ENCODE peak calls at places on chromosomes 16 and 17, in four cellular contexts. A, F, C and W are unnamed samples.

GRCh38 chr16:16092925-16093624 is 130.2 kb downstream of the ABCC6 start:
- DNase-seq in A (no peak), F (peak; percentile 67), C (peak; percentile 60), W (peak; percentile 40)

GRCh38 chr16:5001986-5002385 is 31.7 kb downstream of the NAGPA start:
- DNase-seq in A (no peak), F (no peak), C (no peak), W (no peak)

GRCh38 chr17:65634533-65634932 is 73.1 kb upstream of the AXIN2 start:
- DNase-seq in A (no peak), F (no peak), C (no peak), W (peak; percentile 18)

GRCh38 chr16:73033271-73033998 is 14.5 kb downstream of the ZFHX3 start:
- DNase-seq in A (no peak), F (peak; percentile 30), C (no peak), W (no peak)

GRCh38 chr17:16415031-16415924 is at the start of gene TRPV2:
- DNase-seq in A (no peak), F (no peak), C (no peak), W (peak; percentile 22)

GRCh38 chr16:30063893-30064745 is 1.4 kb upstream of the ALDOA start:
- DNase-seq in A (no peak), F (peak; percentile 83), C (peak; percentile 63), W (peak; percentile 44)

GRCh38 chr16:457732-458400 is 32.4 kb downstream of the RAB11FIP3 start:
- DNase-seq in A (no peak), F (no peak), C (peak; percentile 39), W (peak; percentile 44)

GRCh38 chr17:30155389-30155788 is 38.8 kb downstream of the NSRP1 start:
- DNase-seq in A (no peak), F (no peak), C (no peak), W (no peak)

GRCh38 chr16:4515611-4516233 is 22.9 kb downstream of the CDIP1 start:
- DNase-seq in A (no peak), F (no peak), C (no peak), W (no peak)

GRCh38 chr17:80024206-80024972 is 11.3 kb downstream of the TBC1D16 start:
- DNase-seq in A (no peak), F (no peak), C (no peak), W (no peak)

GRCh38 chr17:46730679-46731078 is 87.8 kb downstream of the WNT3 start:
- DNase-seq in A (no peak), F (no peak), C (no peak), W (no peak)

GRCh38 chr17:2028234-2028614 is 1.7 kb upstream of the DPH1 start:
- DNase-seq in A (no peak), F (peak; percentile 52), C (no peak), W (no peak)

GRCh38 chr17:70423562-70423961 is 254.2 kb downstream of the KCNJ2 start:
- DNase-seq in A (no peak), F (no peak), C (no peak), W (no peak)

GRCh38 chr17:58278661-58279015 is 2.1 kb downstream of the MPO start:
- DNase-seq in A (no peak), F (no peak), C (no peak), W (no peak)

GRCh38 chr17:62566996-62567578 is 60.4 kb upstream of the MRC2 start:
- DNase-seq in A (no peak), F (no peak), C (no peak), W (no peak)

GRCh38 chr16:84194470-84195200 is 3.7 kb downstream of the ADAD2 start:
- DNase-seq in A (no peak), F (no peak), C (no peak), W (no peak)

GRCh38 chr17:2282297-2282873 is 21.2 kb downstream of the SMG6 start:
- DNase-seq in A (no peak), F (peak; percentile 86), C (peak; percentile 92), W (peak; percentile 93)

GRCh38 chr17:77400445-77400870 is 259.7 kb downstream of the SEC14L1 start:
- DNase-seq in A (no peak), F (peak; percentile 63), C (peak; percentile 43), W (peak; percentile 55)

GRCh38 chr16:88773812-88774291 is 11.2 kb downstream of the PIEZO1 start:
- DNase-seq in A (no peak), F (no peak), C (peak; percentile 43), W (peak; percentile 87)

GRCh38 chr16:971582-971905 is 760 bp upstream of the LMF1 start:
- DNase-seq in A (no peak), F (no peak), C (no peak), W (no peak)

GRCh38 chr16:57514371-57514770 is 22.0 kb downstream of the CCDC102A start:
- DNase-seq in A (no peak), F (no peak), C (no peak), W (no peak)

GRCh38 chr16:90035902-90036301 is 16.6 kb upstream of the DBNDD1 start:
- DNase-seq in A (no peak), F (no peak), C (peak; percentile 78), W (no peak)

GRCh38 chr16:84832488-84833141 is 12.8 kb downstream of the CRISPLD2 start:
- DNase-seq in A (peak; percentile 13), F (no peak), C (peak; percentile 100), W (peak; percentile 100)

GRCh38 chr16:58487566-58488351 is 12.2 kb upstream of the NDRG4 start:
- DNase-seq in A (no peak), F (peak; percentile 90), C (peak; percentile 80), W (peak; percentile 74)

GRCh38 chr16:1119766-1120611 is 23.9 kb upstream of the C1QTNF8 start:
- DNase-seq in A (no peak), F (no peak), C (no peak), W (no peak)

GRCh38 chr17:4559851-4560820 is at the start of gene GGT6:
- DNase-seq in A (no peak), F (no peak), C (no peak), W (no peak)

GRCh38 chr17:4559139-4559791 is 1.1 kb downstream of the GGT6 start:
- DNase-seq in A (no peak), F (no peak), C (no peak), W (no peak)

GRCh38 chr17:4558311-4558972 is 1.9 kb downstream of the GGT6 start:
- DNase-seq in A (no peak), F (no peak), C (no peak), W (no peak)

GRCh38 chr17:4562000-4562969 is 1.9 kb upstream of the GGT6 start:
- DNase-seq in A (no peak), F (no peak), C (no peak), W (no peak)

GRCh38 chr17:4560837-4561241 is 462 bp upstream of the GGT6 start:
- DNase-seq in A (no peak), F (peak; percentile 24), C (peak; percentile 40), W (no peak)
- TF ChIP-seq CTCF in A (no peak), F (peak; percentile 37), C (peak; percentile 39), W (peak; percentile 15)

DNA sequence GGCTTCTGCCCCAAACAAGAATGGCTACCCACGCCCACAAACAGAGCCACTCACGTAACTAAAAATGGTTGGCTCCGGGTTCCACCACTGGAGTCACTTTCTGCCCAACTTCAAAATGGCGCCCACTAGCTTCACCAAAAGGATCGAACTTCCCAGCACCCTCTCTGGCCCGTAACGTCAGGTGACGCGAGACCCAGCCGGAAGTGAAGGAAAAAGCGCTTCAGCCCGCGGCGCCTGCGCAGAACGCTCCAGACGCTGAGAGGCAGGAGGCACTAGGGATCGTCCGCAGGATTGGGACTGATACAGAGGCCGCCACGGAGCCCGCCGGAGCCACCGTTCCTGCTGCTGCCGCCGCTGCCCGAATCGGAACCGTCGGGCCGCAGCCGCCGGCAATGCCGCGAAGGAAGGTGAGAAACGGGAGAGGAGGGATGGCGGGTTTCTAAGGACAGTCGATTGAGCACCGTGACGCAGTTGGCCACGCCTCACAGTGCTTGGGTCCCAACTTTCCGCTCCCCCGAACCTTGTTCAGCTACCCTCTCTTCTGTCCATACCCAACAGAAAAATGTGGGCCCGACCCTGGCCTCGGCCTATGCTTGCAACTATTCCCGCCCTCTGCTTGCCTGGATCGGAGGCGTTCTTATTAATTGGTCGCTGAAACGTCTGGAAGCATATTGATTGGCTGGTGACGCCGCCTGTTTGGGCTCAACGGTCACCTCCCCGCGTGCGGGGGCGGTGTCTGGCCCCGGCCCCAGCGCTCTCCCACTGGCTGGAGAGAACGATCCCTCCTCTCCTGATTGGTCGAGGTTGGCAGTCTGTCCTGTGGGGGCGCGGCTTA is at the start of gene KAT7:
- DNase-seq in A (peak; percentile 96), F (peak; percentile 99), C (peak; percentile 100), W (peak; percentile 99)
- H3K4me3 ChIP-seq in A (peak within 1 kb of the TSS; percentile 91), F (peak within 1 kb of the TSS; percentile 73), C (peak within 1 kb of the TSS; percentile 83), W (peak within 1 kb of the TSS; percentile 96)

GRCh38 chr16:71845639-71846431 is at the start of gene ATXN1L:
- DNase-seq in A (peak; percentile 66), F (peak; percentile 96), C (peak; percentile 92), W (peak; percentile 92)
- TF ChIP-seq CTCF in A (no peak), F (no peak), C (no peak), W (no peak)

GRCh38 chr17:28569446-28569845 is 1.9 kb downstream of the PIGS start:
- DNase-seq in A (no peak), F (no peak), C (no peak), W (no peak)
- H3K4me3 ChIP-seq in A (no peak overlapping the region), F (no peak overlapping the region), C (no peak overlapping the region), W (no peak overlapping the region)

GRCh38 chr16:80948886-80949502 is 57.7 kb downstream of the CMC2 start:
- DNase-seq in A (no peak), F (peak; percentile 72), C (peak; percentile 62), W (peak; percentile 52)

GRCh38 chr16:80947708-80948615 is 58.7 kb downstream of the CMC2 start:
- DNase-seq in A (no peak), F (no peak), C (no peak), W (peak; percentile 12)

GRCh38 chr16:80947239-80947638 is 59.4 kb downstream of the CMC2 start:
- DNase-seq in A (no peak), F (no peak), C (no peak), W (no peak)

GRCh38 chr16:80946481-80946880 is 60.2 kb downstream of the CMC2 start:
- DNase-seq in A (no peak), F (no peak), C (no peak), W (peak; percentile 16)
- TF ChIP-seq CTCF in A (no peak), F (no peak), C (no peak), W (no peak)

DNA sequence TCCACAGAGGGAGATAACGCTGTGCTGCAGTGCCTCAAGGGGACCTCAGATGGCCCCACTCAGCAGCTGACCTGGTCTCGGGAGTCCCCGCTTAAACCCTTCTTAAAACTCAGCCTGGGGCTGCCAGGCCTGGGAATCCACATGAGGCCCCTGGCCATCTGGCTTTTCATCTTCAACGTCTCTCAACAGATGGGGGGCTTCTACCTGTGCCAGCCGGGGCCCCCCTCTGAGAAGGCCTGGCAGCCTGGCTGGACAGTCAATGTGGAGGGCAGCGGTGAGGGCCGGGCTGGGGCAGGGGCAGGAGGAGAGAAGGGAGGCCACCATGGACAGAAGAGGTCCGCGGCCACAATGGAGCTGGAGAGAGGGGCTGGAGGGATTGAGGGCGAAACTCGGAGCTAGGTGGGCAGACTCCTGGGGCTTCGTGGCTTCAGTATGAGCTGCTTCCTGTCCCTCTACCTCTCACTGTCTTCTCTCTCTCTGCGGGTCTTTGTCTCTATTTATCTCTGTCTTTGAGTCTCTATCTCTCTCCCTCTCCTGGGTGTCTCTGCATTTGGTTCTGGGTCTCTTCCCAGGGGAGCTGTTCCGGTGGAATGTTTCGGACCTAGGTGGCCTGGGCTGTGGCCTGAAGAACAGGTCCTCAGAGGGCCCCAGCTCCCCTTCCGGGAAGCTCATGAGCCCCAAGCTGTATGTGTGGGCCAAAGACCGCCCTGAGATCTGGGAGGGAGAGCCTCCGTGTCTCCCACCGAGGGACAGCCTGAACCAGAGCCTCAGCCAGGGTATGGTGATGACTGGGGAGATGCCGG is 769 bp downstream of the CD19 start:
- DNase-seq in A (no peak), F (no peak), C (no peak), W (no peak)
- H3K4me3 ChIP-seq in A (no peak overlapping the region), F (no peak overlapping the region), C (no peak overlapping the region), W (no peak overlapping the region)